ENCODE peak calls at places on chromosomes 6 and 20, in seven cellular contexts. One of them, this sample, is unnamed.

GRCh38 chr20:35012227-35013069 is 56.8 kb downstream of the MYH7B start:
- DNase-seq in CD8-positive, alpha-beta T cell: no peak
- DNase-seq in NT2/D1: no peak
- DNase-seq in neural progenitor cell: no peak
- DNase-seq in right lobe of liver: peak; percentile 51
- DNase-seq in effector memory CD4-positive, alpha-beta T cell: no peak
- DNase-seq in neuronal stem cell: no peak
- DNase-seq in this sample: no peak

GRCh38 chr20:59680148-59680650 is 75.9 kb downstream of the PHACTR3 start:
- DNase-seq in CD8-positive, alpha-beta T cell: no peak
- DNase-seq in neuronal stem cell: no peak
- DNase-seq in NT2/D1: no peak
- DNase-seq in right lobe of liver: no peak
- DNase-seq in neural progenitor cell: no peak
- DNase-seq in effector memory CD4-positive, alpha-beta T cell: no peak
- DNase-seq in this sample: no peak

GRCh38 chr6:82963527-82963926 is 102.1 kb downstream of the UBE3D start:
- DNase-seq in right lobe of liver: no peak
- DNase-seq in neuronal stem cell: no peak
- DNase-seq in NT2/D1: no peak
- DNase-seq in CD8-positive, alpha-beta T cell: no peak
- DNase-seq in effector memory CD4-positive, alpha-beta T cell: no peak
- DNase-seq in neural progenitor cell: no peak
- DNase-seq in this sample: no peak

GRCh38 chr6:131652472-131652871 is 15.4 kb downstream of the ENPP3 start:
- DNase-seq in neural progenitor cell: no peak
- DNase-seq in effector memory CD4-positive, alpha-beta T cell: no peak
- DNase-seq in CD8-positive, alpha-beta T cell: no peak
- DNase-seq in neuronal stem cell: no peak
- DNase-seq in right lobe of liver: no peak
- DNase-seq in NT2/D1: no peak
- DNase-seq in this sample: no peak

GRCh38 chr20:34995696-34996095 is 40.0 kb downstream of the MYH7B start:
- DNase-seq in neuronal stem cell: no peak
- DNase-seq in CD8-positive, alpha-beta T cell: no peak
- DNase-seq in right lobe of liver: no peak
- DNase-seq in effector memory CD4-positive, alpha-beta T cell: no peak
- DNase-seq in NT2/D1: no peak
- DNase-seq in neural progenitor cell: no peak
- DNase-seq in this sample: no peak

GRCh38 chr6:170108890-170109587 is 181.8 kb downstream of the DLL1 start:
- DNase-seq in neuronal stem cell: no peak
- DNase-seq in CD8-positive, alpha-beta T cell: no peak
- DNase-seq in effector memory CD4-positive, alpha-beta T cell: no peak
- DNase-seq in neural progenitor cell: no peak
- DNase-seq in right lobe of liver: peak; percentile 23
- DNase-seq in NT2/D1: no peak
- DNase-seq in this sample: no peak

GRCh38 chr6:141202641-141203040 is 930.1 kb upstream of the GJE1 start:
- DNase-seq in NT2/D1: no peak
- DNase-seq in neural progenitor cell: no peak
- DNase-seq in right lobe of liver: no peak
- DNase-seq in CD8-positive, alpha-beta T cell: no peak
- DNase-seq in neuronal stem cell: no peak
- DNase-seq in effector memory CD4-positive, alpha-beta T cell: no peak
- DNase-seq in this sample: no peak

GRCh38 chr6:57021086-57021720 is 25.3 kb upstream of the KIAA1586 start:
- DNase-seq in right lobe of liver: no peak
- DNase-seq in effector memory CD4-positive, alpha-beta T cell: no peak
- DNase-seq in neuronal stem cell: peak; percentile 21
- DNase-seq in NT2/D1: no peak
- DNase-seq in CD8-positive, alpha-beta T cell: no peak
- DNase-seq in neural progenitor cell: peak; percentile 49
- DNase-seq in this sample: no peak

GRCh38 chr20:24648481-24648880 is 179.1 kb downstream of the SYNDIG1 start:
- DNase-seq in neural progenitor cell: no peak
- DNase-seq in CD8-positive, alpha-beta T cell: no peak
- DNase-seq in NT2/D1: no peak
- DNase-seq in right lobe of liver: no peak
- DNase-seq in neuronal stem cell: no peak
- DNase-seq in effector memory CD4-positive, alpha-beta T cell: no peak
- DNase-seq in this sample: no peak

GRCh38 chr6:141641951-141642350 is 490.8 kb upstream of the GJE1 start:
- DNase-seq in NT2/D1: no peak
- DNase-seq in neuronal stem cell: no peak
- DNase-seq in effector memory CD4-positive, alpha-beta T cell: no peak
- DNase-seq in neural progenitor cell: no peak
- DNase-seq in CD8-positive, alpha-beta T cell: no peak
- DNase-seq in right lobe of liver: no peak
- DNase-seq in this sample: no peak

GRCh38 chr20:39399463-39399862 is 437.3 kb downstream of the DHX35 start:
- DNase-seq in effector memory CD4-positive, alpha-beta T cell: no peak
- DNase-seq in CD8-positive, alpha-beta T cell: no peak
- DNase-seq in neural progenitor cell: no peak
- DNase-seq in neuronal stem cell: no peak
- DNase-seq in right lobe of liver: no peak
- DNase-seq in NT2/D1: no peak
- DNase-seq in this sample: no peak

GRCh38 chr6:85372188-85372914 is 77.5 kb upstream of the NT5E start:
- DNase-seq in right lobe of liver: no peak
- DNase-seq in effector memory CD4-positive, alpha-beta T cell: no peak
- DNase-seq in CD8-positive, alpha-beta T cell: no peak
- DNase-seq in NT2/D1: no peak
- DNase-seq in neural progenitor cell: no peak
- DNase-seq in neuronal stem cell: no peak
- DNase-seq in this sample: no peak

GRCh38 chr20:19193349-19193748 is 19.1 kb upstream of the SLC24A3 start:
- DNase-seq in neuronal stem cell: no peak
- DNase-seq in CD8-positive, alpha-beta T cell: no peak
- DNase-seq in neural progenitor cell: no peak
- DNase-seq in effector memory CD4-positive, alpha-beta T cell: no peak
- DNase-seq in NT2/D1: no peak
- DNase-seq in right lobe of liver: no peak
- DNase-seq in this sample: no peak

GRCh38 chr20:47318027-47318595 is 38.4 kb downstream of the ZMYND8 start:
- DNase-seq in neuronal stem cell: no peak
- DNase-seq in effector memory CD4-positive, alpha-beta T cell: no peak
- DNase-seq in neural progenitor cell: peak; percentile 24
- DNase-seq in right lobe of liver: peak; percentile 68
- DNase-seq in CD8-positive, alpha-beta T cell: no peak
- DNase-seq in NT2/D1: peak; percentile 70
- DNase-seq in this sample: no peak

GRCh38 chr6:156961282-156961892 is 184.2 kb downstream of the ARID1B start:
- DNase-seq in neural progenitor cell: no peak
- DNase-seq in right lobe of liver: no peak
- DNase-seq in neuronal stem cell: no peak
- DNase-seq in NT2/D1: no peak
- DNase-seq in CD8-positive, alpha-beta T cell: no peak
- DNase-seq in effector memory CD4-positive, alpha-beta T cell: no peak
- DNase-seq in this sample: no peak

GRCh38 chr6:32665621-32666140 is 776 bp downstream of the HLA-DQB1 start:
- DNase-seq in right lobe of liver: no peak
- DNase-seq in effector memory CD4-positive, alpha-beta T cell: no peak
- DNase-seq in CD8-positive, alpha-beta T cell: no peak
- DNase-seq in neural progenitor cell: no peak
- DNase-seq in neuronal stem cell: no peak
- DNase-seq in NT2/D1: no peak
- DNase-seq in this sample: no peak

GRCh38 chr6:327538-328183 is 35.4 kb downstream of the DUSP22 start:
- DNase-seq in neuronal stem cell: no peak
- DNase-seq in CD8-positive, alpha-beta T cell: no peak
- DNase-seq in neural progenitor cell: no peak
- DNase-seq in effector memory CD4-positive, alpha-beta T cell: no peak
- DNase-seq in right lobe of liver: no peak
- DNase-seq in NT2/D1: no peak
- DNase-seq in this sample: no peak

GRCh38 chr20:21534453-21534852 is 20.6 kb upstream of the NKX2-2 start:
- DNase-seq in neural progenitor cell: no peak
- DNase-seq in CD8-positive, alpha-beta T cell: no peak
- DNase-seq in neuronal stem cell: no peak
- DNase-seq in right lobe of liver: no peak
- DNase-seq in NT2/D1: no peak
- DNase-seq in effector memory CD4-positive, alpha-beta T cell: no peak
- DNase-seq in this sample: peak; percentile 51

GRCh38 chr6:39079197-39079596 is 30.6 kb downstream of the GLP1R start:
- DNase-seq in neuronal stem cell: no peak
- DNase-seq in effector memory CD4-positive, alpha-beta T cell: no peak
- DNase-seq in NT2/D1: no peak
- DNase-seq in CD8-positive, alpha-beta T cell: no peak
- DNase-seq in right lobe of liver: no peak
- DNase-seq in neural progenitor cell: no peak
- DNase-seq in this sample: no peak

GRCh38 chr6:90429713-90430112 is 133.1 kb upstream of the BACH2 start:
- DNase-seq in neural progenitor cell: peak; percentile 28
- DNase-seq in CD8-positive, alpha-beta T cell: no peak
- DNase-seq in effector memory CD4-positive, alpha-beta T cell: no peak
- DNase-seq in right lobe of liver: no peak
- DNase-seq in NT2/D1: no peak
- DNase-seq in neuronal stem cell: no peak
- DNase-seq in this sample: no peak

GRCh38 chr20:19321176-19321575 is 108.7 kb downstream of the SLC24A3 start:
- DNase-seq in CD8-positive, alpha-beta T cell: no peak
- DNase-seq in NT2/D1: no peak
- DNase-seq in effector memory CD4-positive, alpha-beta T cell: no peak
- DNase-seq in neuronal stem cell: no peak
- DNase-seq in neural progenitor cell: no peak
- DNase-seq in right lobe of liver: no peak
- DNase-seq in this sample: no peak

GRCh38 chr6:133817460-133818047 is 71.4 kb upstream of the TCF21 start:
- DNase-seq in right lobe of liver: no peak
- DNase-seq in CD8-positive, alpha-beta T cell: peak; percentile 28
- DNase-seq in neural progenitor cell: peak; percentile 41
- DNase-seq in effector memory CD4-positive, alpha-beta T cell: no peak
- DNase-seq in neuronal stem cell: no peak
- DNase-seq in NT2/D1: peak; percentile 28
- DNase-seq in this sample: peak; percentile 31

GRCh38 chr6:13120483-13121482 is 207.6 kb downstream of the TBC1D7 start:
- DNase-seq in effector memory CD4-positive, alpha-beta T cell: no peak
- DNase-seq in CD8-positive, alpha-beta T cell: no peak
- DNase-seq in neural progenitor cell: peak; percentile 52
- DNase-seq in neuronal stem cell: peak; percentile 8
- DNase-seq in NT2/D1: no peak
- DNase-seq in right lobe of liver: no peak
- DNase-seq in this sample: peak; percentile 94

GRCh38 chr6:165605182-165605875 is 57.7 kb downstream of the PDE10A start:
- DNase-seq in NT2/D1: no peak
- DNase-seq in CD8-positive, alpha-beta T cell: no peak
- DNase-seq in neural progenitor cell: no peak
- DNase-seq in neuronal stem cell: no peak
- DNase-seq in right lobe of liver: no peak
- DNase-seq in effector memory CD4-positive, alpha-beta T cell: no peak
- DNase-seq in this sample: no peak

GRCh38 chr6:165599596-165600487 is 63.2 kb downstream of the PDE10A start:
- DNase-seq in NT2/D1: no peak
- DNase-seq in effector memory CD4-positive, alpha-beta T cell: no peak
- DNase-seq in CD8-positive, alpha-beta T cell: no peak
- DNase-seq in neural progenitor cell: no peak
- DNase-seq in neuronal stem cell: no peak
- DNase-seq in right lobe of liver: no peak
- DNase-seq in this sample: no peak

GRCh38 chr6:165600606-165601005 is 62.4 kb downstream of the PDE10A start:
- DNase-seq in right lobe of liver: no peak
- DNase-seq in neuronal stem cell: no peak
- DNase-seq in neural progenitor cell: no peak
- DNase-seq in CD8-positive, alpha-beta T cell: no peak
- DNase-seq in NT2/D1: no peak
- DNase-seq in effector memory CD4-positive, alpha-beta T cell: no peak
- DNase-seq in this sample: no peak

GRCh38 chr6:165599121-165599520 is 63.9 kb downstream of the PDE10A start:
- DNase-seq in neuronal stem cell: no peak
- DNase-seq in neural progenitor cell: no peak
- DNase-seq in CD8-positive, alpha-beta T cell: no peak
- DNase-seq in NT2/D1: no peak
- DNase-seq in right lobe of liver: no peak
- DNase-seq in effector memory CD4-positive, alpha-beta T cell: no peak
- DNase-seq in this sample: no peak

GRCh38 chr6:165602291-165602690 is 60.8 kb downstream of the PDE10A start:
- DNase-seq in effector memory CD4-positive, alpha-beta T cell: no peak
- DNase-seq in neuronal stem cell: no peak
- DNase-seq in NT2/D1: no peak
- DNase-seq in CD8-positive, alpha-beta T cell: no peak
- DNase-seq in right lobe of liver: no peak
- DNase-seq in neural progenitor cell: no peak
- DNase-seq in this sample: no peak
- H3K9me3 ChIP-seq in effector memory CD4-positive, alpha-beta T cell: no peaks in the 10 kb centered on the region
- H3K9me3 ChIP-seq in neuronal stem cell: peaks cover 2% of the 10 kb centered on the region
- H3K9me3 ChIP-seq in NT2/D1: no peaks in the 10 kb centered on the region
- H3K9me3 ChIP-seq in CD8-positive, alpha-beta T cell: no peaks in the 10 kb centered on the region
- H3K9me3 ChIP-seq in right lobe of liver: no peaks in the 10 kb centered on the region
- H3K9me3 ChIP-seq in neural progenitor cell: no peaks in the 10 kb centered on the region
- H3K9me3 ChIP-seq in this sample: no peaks in the 10 kb centered on the region

GRCh38 chr20:32585519-32586127 is 490 bp upstream of the NOL4L start:
- DNase-seq in neural progenitor cell: peak; percentile 56
- DNase-seq in right lobe of liver: no peak
- DNase-seq in effector memory CD4-positive, alpha-beta T cell: no peak
- DNase-seq in NT2/D1: no peak
- DNase-seq in CD8-positive, alpha-beta T cell: no peak
- DNase-seq in neuronal stem cell: no peak
- DNase-seq in this sample: no peak
- H3K4me3 ChIP-seq in neural progenitor cell: peak overlapping the region; percentile 66
- H3K4me3 ChIP-seq in right lobe of liver: no peak overlapping the region
- H3K4me3 ChIP-seq in effector memory CD4-positive, alpha-beta T cell: no peak overlapping the region
- H3K4me3 ChIP-seq in NT2/D1: peak overlapping the region; percentile 24
- H3K4me3 ChIP-seq in CD8-positive, alpha-beta T cell: peak overlapping the region; percentile 37
- H3K4me3 ChIP-seq in neuronal stem cell: peak overlapping the region; percentile 72
- H3K4me3 ChIP-seq in this sample: no peak overlapping the region

DNA sequence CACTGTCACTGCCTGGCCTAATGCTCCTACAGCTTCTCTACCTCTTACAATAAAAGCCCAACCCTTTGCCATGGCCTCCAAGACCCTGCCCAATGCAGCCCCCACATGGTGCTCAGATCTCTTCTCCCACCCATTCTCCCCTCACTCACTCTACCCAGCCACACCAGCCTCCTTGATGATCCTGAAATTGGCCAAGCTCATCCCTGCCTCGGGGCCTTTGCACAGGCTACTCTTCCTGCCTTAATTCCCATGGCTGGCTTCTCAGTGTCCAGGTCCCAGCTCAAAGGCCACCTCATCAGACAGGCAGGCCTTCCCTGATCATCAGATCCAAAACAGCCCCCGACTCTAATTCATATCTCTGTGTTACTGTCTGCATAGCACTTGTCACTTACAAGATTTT is 25.6 kb downstream of the PREX1 start:
- DNase-seq in NT2/D1: no peak
- DNase-seq in CD8-positive, alpha-beta T cell: no peak
- DNase-seq in right lobe of liver: no peak
- DNase-seq in effector memory CD4-positive, alpha-beta T cell: no peak
- DNase-seq in neuronal stem cell: no peak
- DNase-seq in neural progenitor cell: no peak
- DNase-seq in this sample: no peak
- H3K4me1 ChIP-seq in NT2/D1: peaks cover 13% of the 10 kb centered on the region
- H3K4me1 ChIP-seq in CD8-positive, alpha-beta T cell: peaks cover 65% of the 10 kb centered on the region
- H3K4me1 ChIP-seq in right lobe of liver: no peaks in the 10 kb centered on the region
- H3K4me1 ChIP-seq in effector memory CD4-positive, alpha-beta T cell: peaks cover 22% of the 10 kb centered on the region
- H3K4me1 ChIP-seq in neuronal stem cell: peaks cover 9% of the 10 kb centered on the region
- H3K4me1 ChIP-seq in neural progenitor cell: peaks cover 9% of the 10 kb centered on the region
- H3K4me1 ChIP-seq in this sample: no peaks in the 10 kb centered on the region

DNA sequence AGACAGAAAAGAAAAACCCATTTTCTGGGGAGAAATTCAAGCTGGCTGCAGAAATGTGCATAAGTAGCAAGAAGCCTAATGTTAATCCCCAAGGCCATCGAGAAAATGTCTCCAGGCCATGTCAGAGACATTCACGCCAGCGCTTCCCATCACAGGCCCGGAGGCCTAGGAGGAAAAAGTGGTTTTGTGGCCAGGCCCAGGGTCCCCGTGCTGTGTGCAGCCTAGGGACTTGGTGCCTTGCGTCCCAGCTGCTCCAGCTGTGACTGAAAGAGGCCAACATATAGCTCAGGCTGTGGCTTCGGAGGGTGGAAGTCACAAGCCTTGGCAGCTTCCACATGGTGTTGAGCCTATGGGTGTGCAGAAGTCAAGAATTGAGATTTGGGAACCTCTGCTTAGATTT is 10.9 kb downstream of the IFNGR1 start:
- DNase-seq in NT2/D1: no peak
- DNase-seq in effector memory CD4-positive, alpha-beta T cell: no peak
- DNase-seq in neuronal stem cell: no peak
- DNase-seq in right lobe of liver: no peak
- DNase-seq in CD8-positive, alpha-beta T cell: no peak
- DNase-seq in neural progenitor cell: no peak
- DNase-seq in this sample: no peak
- H3K9me3 ChIP-seq in NT2/D1: peaks cover 34% of the 10 kb centered on the region
- H3K9me3 ChIP-seq in effector memory CD4-positive, alpha-beta T cell: no peaks in the 10 kb centered on the region
- H3K9me3 ChIP-seq in neuronal stem cell: peaks cover 11% of the 10 kb centered on the region
- H3K9me3 ChIP-seq in right lobe of liver: no peaks in the 10 kb centered on the region
- H3K9me3 ChIP-seq in CD8-positive, alpha-beta T cell: no peaks in the 10 kb centered on the region
- H3K9me3 ChIP-seq in neural progenitor cell: no peaks in the 10 kb centered on the region
- H3K9me3 ChIP-seq in this sample: no peaks in the 10 kb centered on the region